ENCODE peak calls at places on chromosomes 7 and 10, in five cellular contexts. O is stomach, N is IMR-90, V is left ventricle myocardium inferior, L is lower lobe of right lung. Q is an unnamed sample.

GRCh38 chr10:132878730-132879407 is 63.5 kb downstream of the CFAP46 start:
- DNase-seq in O (peak; percentile 10), N (no peak), V (no peak), L (no peak), Q (peak; percentile 41)

GRCh38 chr10:53115660-53116059 is 343.1 kb upstream of the MBL2 start:
- DNase-seq in O (no peak), N (no peak), V (no peak), L (no peak), Q (no peak)

GRCh38 chr7:38398725-38399321 is 125.4 kb upstream of the TARP start:
- DNase-seq in O (peak; percentile 58), N (peak; percentile 48), V (peak; percentile 45), L (peak; percentile 73), Q (peak; percentile 49)

GRCh38 chr10:28897617-28898464 is 220.5 kb downstream of the BAMBI start:
- DNase-seq in O (no peak), N (no peak), V (peak; percentile 42), L (no peak), Q (no peak)

GRCh38 chr7:100793806-100794660 is 33.3 kb downstream of the EPHB4 start:
- DNase-seq in O (no peak), N (peak; percentile 31), V (no peak), L (no peak), Q (no peak)

GRCh38 chr7:30549933-30550493 is 44.7 kb upstream of the GARS1 start:
- DNase-seq in O (no peak), N (no peak), V (no peak), L (no peak), Q (no peak)

GRCh38 chr7:117014099-117014656 is 60.9 kb downstream of the ST7 start:
- DNase-seq in O (no peak), N (no peak), V (no peak), L (no peak), Q (no peak)

GRCh38 chr7:148912758-148913541 is 28.9 kb upstream of the EZH2 start:
- DNase-seq in O (no peak), N (no peak), V (no peak), L (no peak), Q (no peak)

DNA sequence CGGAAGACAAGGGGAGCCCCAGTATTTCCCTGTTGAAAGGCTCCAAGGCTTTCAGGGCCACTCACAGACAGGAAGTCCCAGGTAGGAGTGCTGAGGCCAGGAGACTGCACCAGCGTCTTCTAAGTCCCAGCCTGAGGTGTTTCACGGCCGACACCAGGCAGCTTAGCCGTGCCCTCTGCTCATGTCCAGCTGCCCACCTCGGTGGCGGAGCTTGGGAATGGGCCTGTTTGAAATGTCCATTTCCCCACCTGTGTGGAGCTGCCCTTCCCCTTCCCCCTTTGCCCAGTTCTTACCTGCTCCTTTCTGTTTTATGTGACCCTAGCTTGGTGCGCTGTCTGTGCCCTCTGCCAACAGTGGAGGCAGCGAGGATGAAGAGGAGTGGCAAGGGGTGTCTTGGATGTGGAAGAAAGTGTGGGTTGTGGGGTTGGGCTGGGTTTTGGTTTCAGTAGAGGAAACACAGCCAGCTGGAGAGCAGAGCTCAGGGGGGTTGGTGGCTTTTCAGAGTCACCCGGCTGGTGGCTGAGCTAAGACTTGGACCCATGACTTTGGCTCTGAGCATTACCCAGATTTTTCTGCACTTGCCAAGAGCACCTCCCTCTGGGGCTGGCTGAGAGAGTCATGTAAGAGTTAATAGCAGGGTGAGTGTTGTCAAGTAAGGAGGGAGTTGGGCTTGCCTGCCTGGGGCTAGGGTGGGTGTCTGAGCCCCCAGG is 37.5 kb downstream of the GBX1 start:
- DNase-seq in O (no peak), N (no peak), V (peak; percentile 7), L (no peak), Q (no peak)
- H3K4me3 ChIP-seq in O (no peak overlapping the region), N (no peak overlapping the region), V (no peak overlapping the region), L (no peak overlapping the region), Q (no peak overlapping the region)

GRCh38 chr10:26843736-26844135 is 17.0 kb downstream of the ABI1 start:
- DNase-seq in O (no peak), N (no peak), V (no peak), L (no peak), Q (no peak)
- H3K27ac ChIP-seq in O (no peak overlapping the region), N (no peak overlapping the region), V (no peak overlapping the region), L (no peak overlapping the region), Q (no peak overlapping the region)

DNA sequence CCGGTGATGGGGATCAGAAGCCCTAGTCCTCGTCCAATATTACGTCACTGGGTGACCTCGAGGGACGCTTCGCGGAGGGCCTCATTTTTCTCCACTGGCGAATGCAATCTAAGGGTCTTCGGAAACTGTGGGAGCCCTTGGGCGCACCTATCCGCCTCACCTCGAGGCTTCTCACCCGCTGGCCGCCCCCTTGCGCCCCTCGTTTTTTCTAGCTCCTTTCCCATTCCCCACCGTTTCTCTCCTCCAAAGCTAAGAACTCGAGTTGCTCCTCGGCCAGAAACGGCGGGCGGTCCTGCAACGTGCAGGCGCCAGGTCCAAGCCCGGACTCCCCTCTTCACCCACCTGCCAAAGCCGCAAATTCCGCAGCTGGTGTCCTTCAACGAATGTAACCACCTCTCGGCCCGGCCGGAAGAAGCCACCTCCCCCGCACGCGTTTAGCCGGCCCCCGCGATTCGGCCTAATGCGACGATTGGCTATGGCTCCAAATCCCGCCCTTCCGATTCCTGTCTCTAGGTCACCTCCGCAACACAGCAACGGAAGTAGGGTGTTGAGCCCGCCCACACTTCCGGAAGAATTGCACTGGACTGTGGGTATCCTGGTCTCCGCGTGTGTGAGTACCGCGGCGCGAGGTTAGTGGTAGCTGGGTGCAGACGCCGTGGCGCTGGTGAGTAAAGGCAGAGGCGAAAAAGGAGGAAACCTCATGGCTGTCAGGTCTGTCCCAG is at the start of the genes ATP5MK and PDCD11:
- DNase-seq in O (peak; percentile 99), N (peak; percentile 98), V (peak; percentile 98), L (peak; percentile 99), Q (peak; percentile 97)
- TF ChIP-seq CTCF in O (no peak), N (peak; percentile 36), V (peak; percentile 31), L (peak; percentile 27), Q (no peak)

GRCh38 chr7:70597071-70597470 is 534.9 kb upstream of the GALNT17 start:
- DNase-seq in O (no peak), N (no peak), V (no peak), L (no peak), Q (no peak)

GRCh38 chr7:70602135-70602534 is 529.8 kb upstream of the GALNT17 start:
- DNase-seq in O (no peak), N (no peak), V (no peak), L (no peak), Q (no peak)

GRCh38 chr7:70600993-70601392 is 531.0 kb upstream of the GALNT17 start:
- DNase-seq in O (no peak), N (no peak), V (no peak), L (no peak), Q (no peak)

GRCh38 chr7:70598976-70599375 is 533.0 kb upstream of the GALNT17 start:
- DNase-seq in O (peak; percentile 75), N (no peak), V (no peak), L (no peak), Q (no peak)

DNA sequence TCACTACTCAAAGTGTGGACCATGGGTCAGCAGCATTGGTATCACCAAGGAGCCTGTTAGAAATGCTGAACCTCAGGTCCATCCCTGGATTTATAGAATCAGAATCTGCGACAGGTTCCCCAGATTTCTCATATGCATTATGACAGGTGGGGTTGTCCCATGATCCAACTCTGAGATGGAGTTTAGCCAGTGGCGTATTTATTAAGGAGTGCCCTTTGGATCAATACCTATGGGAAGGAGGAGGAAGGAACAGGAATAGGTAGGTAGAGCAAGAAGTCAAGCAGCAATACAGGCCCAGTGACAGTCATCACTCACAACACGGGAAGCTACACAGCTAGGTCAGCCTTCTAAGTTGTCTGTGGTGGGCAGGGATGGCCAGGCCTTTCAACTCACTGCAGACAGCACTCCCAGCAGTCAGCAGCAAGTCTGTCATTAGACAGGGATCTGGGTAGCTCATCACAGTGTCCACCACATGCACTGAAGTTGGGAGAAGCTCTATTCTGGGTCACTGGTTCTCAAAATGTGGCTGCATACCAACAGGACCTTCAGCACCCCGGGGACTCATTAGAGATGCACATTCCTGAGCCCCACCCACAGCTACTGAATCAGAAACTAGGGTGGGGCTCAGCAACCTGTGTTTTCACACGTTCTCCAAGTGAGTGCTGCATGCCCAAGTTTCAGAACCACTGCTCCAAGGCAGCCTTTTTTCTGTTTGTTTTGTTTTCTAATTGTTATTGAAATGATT is 532.3 kb upstream of the GALNT17 start:
- DNase-seq in O (peak; percentile 36), N (no peak), V (no peak), L (no peak), Q (no peak)
- H3K4me3 ChIP-seq in O (no peak overlapping the region), N (no peak overlapping the region), V (no peak overlapping the region), L (no peak overlapping the region), Q (no peak overlapping the region)

GRCh38 chr7:105776986-105777910 is 99.2 kb downstream of the ATXN7L1 start:
- DNase-seq in O (no peak), N (peak; percentile 32), V (no peak), L (no peak), Q (no peak)

GRCh38 chr7:105773030-105773460 is 103.4 kb downstream of the ATXN7L1 start:
- DNase-seq in O (no peak), N (no peak), V (no peak), L (no peak), Q (no peak)

GRCh38 chr7:105778956-105779355 is 97.4 kb downstream of the ATXN7L1 start:
- DNase-seq in O (no peak), N (no peak), V (no peak), L (no peak), Q (no peak)

GRCh38 chr7:105775580-105775979 is 100.8 kb downstream of the ATXN7L1 start:
- DNase-seq in O (no peak), N (no peak), V (no peak), L (no peak), Q (no peak)

DNA sequence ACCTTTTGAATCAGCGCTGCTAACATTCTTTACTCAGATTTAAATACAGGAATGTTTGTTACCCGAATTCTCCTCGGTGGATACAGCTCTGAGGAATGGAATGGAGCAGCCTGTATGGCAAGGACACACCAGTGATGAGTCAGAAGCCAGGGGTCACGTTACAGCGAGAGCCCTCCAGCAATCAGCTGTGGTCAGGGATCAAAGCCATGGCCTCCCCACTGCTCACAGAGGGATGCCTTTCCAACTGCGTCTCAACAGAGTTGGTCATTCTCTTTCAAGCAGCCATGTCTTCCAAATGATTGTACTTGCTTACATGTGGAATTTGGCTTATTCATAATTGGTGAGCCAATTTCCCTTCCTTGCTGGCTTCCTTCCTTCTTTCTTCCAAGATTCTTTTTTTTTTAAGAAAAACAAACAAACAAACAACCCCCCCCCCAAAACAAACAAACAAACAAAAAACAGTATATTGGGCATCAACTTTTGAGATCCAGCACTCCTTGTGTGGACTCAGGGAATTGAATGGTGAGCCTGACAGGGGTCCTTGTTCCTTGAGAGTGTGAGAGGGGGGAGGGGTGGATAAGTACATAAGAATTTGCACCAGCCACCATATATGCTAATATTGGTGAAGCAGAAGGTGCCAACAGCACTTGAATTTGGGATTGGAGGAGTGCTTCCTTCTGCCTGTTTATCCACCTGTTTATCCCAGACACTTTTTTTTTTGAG is 100.2 kb downstream of the ATXN7L1 start:
- DNase-seq in O (peak; percentile 35), N (peak; percentile 100), V (no peak), L (no peak), Q (no peak)
- H3K27ac ChIP-seq in O (no peak overlapping the region), N (peak overlapping the region; percentile 61), V (no peak overlapping the region), L (no peak overlapping the region), Q (no peak overlapping the region)

GRCh38 chr7:12623885-12624498 is 53.5 kb downstream of the SCIN start:
- DNase-seq in O (no peak), N (peak; percentile 31), V (no peak), L (no peak), Q (no peak)
- TF ChIP-seq CTCF in O (peak; percentile 54), N (peak; percentile 82), V (peak; percentile 77), L (peak; percentile 71), Q (peak; percentile 67)

DNA sequence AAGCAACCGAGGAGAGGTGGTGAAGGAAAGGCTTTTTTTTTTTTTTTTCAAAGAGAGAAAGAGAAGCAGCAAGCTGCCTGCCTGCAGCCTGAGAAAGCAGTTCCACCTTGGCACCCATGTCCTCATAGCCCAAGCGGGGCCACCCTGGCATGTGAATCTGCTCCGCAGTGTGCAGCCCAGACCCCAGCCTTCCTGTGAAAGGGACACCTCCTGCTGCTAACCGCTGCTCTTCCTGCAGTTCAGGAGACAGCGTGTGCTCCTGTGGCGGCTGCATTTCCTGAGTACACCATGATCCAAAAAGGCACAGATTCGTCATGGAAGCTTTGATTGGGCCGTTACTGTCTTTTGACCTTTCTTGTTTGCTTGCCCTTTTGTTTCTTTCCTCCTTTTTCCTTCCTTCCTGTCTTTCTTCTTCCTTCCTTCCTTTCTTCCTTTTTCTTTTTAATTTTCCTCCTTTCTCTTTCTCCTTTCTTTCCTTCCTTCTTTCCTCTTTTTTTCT is 38.1 kb downstream of the IKZF1 start:
- DNase-seq in O (no peak), N (no peak), V (no peak), L (peak; percentile 61), Q (no peak)
- H3K4me3 ChIP-seq in O (no peak overlapping the region), N (no peak overlapping the region), V (no peak overlapping the region), L (no peak overlapping the region), Q (no peak overlapping the region)